ENCODE peak calls at places on chromosomes 6 and 20, in eight cellular contexts. G is GM06990; N is cardiac muscle cell; Z is tibial artery; J is fibroblast of mammary gland; I is CD8-positive, alpha-beta T cell; H is IMR-90; D is progenitor cell of endocrine pancreas. U is an unnamed sample.

GRCh38 chr6:42210551-42210950 is 7.1 kb downstream of the MRPS10 start:
- DNase-seq in G (no peak), N (no peak), Z (no peak), J (peak), I (no peak), H (no peak), D (no peak), U (no peak)

GRCh38 chr20:25178563-25179438 is 16.7 kb upstream of the ENTPD6 start:
- DNase-seq in G (no peak), N (peak), Z (peak), J (peak), I (no peak), H (peak), D (no peak), U (no peak)

GRCh38 chr6:127959869-127960268 is 59.0 kb upstream of the THEMIS start:
- DNase-seq in G (no peak), N (no peak), Z (no peak), J (no peak), I (no peak), H (no peak), D (no peak), U (no peak)

GRCh38 chr6:14721103-14721758 is 524.6 kb upstream of the JARID2 start:
- DNase-seq in G (no peak), N (peak), Z (no peak), J (no peak), I (no peak), H (peak), D (no peak), U (no peak)

GRCh38 chr6:168147205-168147738 is 68.3 kb upstream of the FRMD1 start:
- DNase-seq in G (no peak), N (no peak), Z (no peak), J (no peak), I (no peak), H (no peak), D (no peak), U (no peak)

GRCh38 chr20:32442630-32443029 is 84.5 kb downstream of the ASXL1 start:
- DNase-seq in G (no peak), N (no peak), Z (no peak), J (no peak), I (no peak), H (no peak), D (no peak), U (no peak)

GRCh38 chr6:86712039-86712438 is 225.3 kb upstream of the HTR1E start:
- DNase-seq in G (no peak), N (no peak), Z (no peak), J (no peak), I (no peak), H (no peak), D (no peak), U (no peak)

GRCh38 chr6:166862978-166863530 is 93.3 kb downstream of the RNASET2 start:
- DNase-seq in G (no peak), N (no peak), Z (no peak), J (no peak), I (no peak), H (no peak), D (no peak), U (no peak)

GRCh38 chr20:23087587-23088275 is 1.6 kb upstream of the CD93 start:
- DNase-seq in G (no peak), N (no peak), Z (no peak), J (no peak), I (no peak), H (no peak), D (no peak), U (no peak)

GRCh38 chr6:4253604-4254211 is 118.3 kb upstream of the ECI2 start:
- DNase-seq in G (no peak), N (no peak), Z (no peak), J (peak), I (no peak), H (peak), D (no peak), U (no peak)

GRCh38 chr20:2907519-2907918 is 34.2 kb downstream of the PTPRA start:
- DNase-seq in G (no peak), N (no peak), Z (no peak), J (no peak), I (no peak), H (peak), D (no peak), U (no peak)

GRCh38 chr6:14567031-14567430 is 449.5 kb downstream of the CD83 start:
- DNase-seq in G (no peak), N (no peak), Z (no peak), J (no peak), I (no peak), H (no peak), D (no peak), U (no peak)

GRCh38 chr6:48177786-48178185 is 66.8 kb upstream of the PTCHD4 start:
- DNase-seq in G (no peak), N (no peak), Z (no peak), J (peak), I (no peak), H (no peak), D (no peak), U (no peak)

GRCh38 chr6:120489941-120490340 is 844.3 kb downstream of the TBC1D32 start:
- DNase-seq in G (no peak), N (no peak), Z (no peak), J (no peak), I (no peak), H (no peak), D (no peak), U (no peak)

GRCh38 chr6:152669894-152670293 is 27.8 kb upstream of the MYCT1 start:
- DNase-seq in G (no peak), N (peak), Z (no peak), J (peak), I (no peak), H (peak), D (no peak), U (no peak)

GRCh38 chr6:74458536-74458935 is 747.3 kb downstream of the COL12A1 start:
- DNase-seq in G (no peak), N (no peak), Z (no peak), J (no peak), I (no peak), H (peak), D (no peak), U (no peak)

GRCh38 chr6:124466949-124467348 is 495.3 kb upstream of the RNF217 start:
- DNase-seq in G (no peak), N (no peak), Z (no peak), J (no peak), I (no peak), H (no peak), D (no peak), U (no peak)

GRCh38 chr20:33415948-33416347 is 14.6 kb upstream of the CDK5RAP1 start:
- DNase-seq in G (no peak), N (peak), Z (peak), J (peak), I (no peak), H (peak), D (no peak), U (no peak)

GRCh38 chr20:542777-543368 is 717 bp downstream of the CSNK2A1 start:
- DNase-seq in G (no peak), N (peak), Z (no peak), J (no peak), I (no peak), H (no peak), D (peak), U (no peak)

GRCh38 chr6:56364482-56365313 is 117.3 kb upstream of the COL21A1 start:
- DNase-seq in G (no peak), N (no peak), Z (no peak), J (peak), I (no peak), H (peak), D (no peak), U (no peak)

GRCh38 chr20:2387180-2387577 is 6.5 kb downstream of the TGM6 start:
- DNase-seq in G (no peak), N (peak), Z (no peak), J (peak), I (no peak), H (peak), D (peak), U (no peak)

GRCh38 chr6:127069659-127070279 is 48.7 kb upstream of the RSPO3 start:
- DNase-seq in G (no peak), N (peak), Z (no peak), J (peak), I (no peak), H (peak), D (no peak), U (no peak)

GRCh38 chr6:75376347-75377024 is 91.9 kb upstream of the TMEM30A start:
- DNase-seq in G (no peak), N (no peak), Z (no peak), J (peak), I (no peak), H (peak), D (no peak), U (no peak)

GRCh38 chr6:12969933-12970332 is 253.4 kb downstream of the PHACTR1 start:
- DNase-seq in G (no peak), N (no peak), Z (no peak), J (peak), I (no peak), H (no peak), D (no peak), U (no peak)

GRCh38 chr6:167893416-167893815 is 66.7 kb downstream of the AFDN start:
- DNase-seq in G (no peak), N (no peak), Z (no peak), J (peak), I (no peak), H (peak), D (no peak), U (no peak)

GRCh38 chr6:107823047-107823557 is 1.0 kb downstream of the SCML4 start:
- DNase-seq in G (peak), N (no peak), Z (no peak), J (no peak), I (peak), H (no peak), D (no peak), U (no peak)

GRCh38 chr20:44961868-44962267 is 1.7 kb upstream of the TOMM34 start:
- DNase-seq in G (no peak), N (no peak), Z (no peak), J (peak), I (no peak), H (peak), D (no peak), U (no peak)

GRCh38 chr20:59455392-59456341 is 148.7 kb upstream of the PHACTR3 start:
- DNase-seq in G (no peak), N (peak), Z (no peak), J (peak), I (no peak), H (peak), D (no peak), U (no peak)

GRCh38 chr20:49657118-49657901 is 56.4 kb downstream of the B4GALT5 start:
- DNase-seq in G (no peak), N (no peak), Z (peak), J (peak), I (no peak), H (peak), D (no peak), U (no peak)

GRCh38 chr6:100470721-100471120 is 6.0 kb upstream of the SIM1 start:
- DNase-seq in G (no peak), N (no peak), Z (no peak), J (no peak), I (no peak), H (no peak), D (no peak), U (no peak)

GRCh38 chr6:101921829-101922450 is 528.4 kb downstream of the GRIK2 start:
- DNase-seq in G (no peak), N (no peak), Z (no peak), J (no peak), I (no peak), H (no peak), D (no peak), U (no peak)

GRCh38 chr20:25293507-25293906 is 45.6 kb downstream of the PYGB start:
- DNase-seq in G (no peak), N (no peak), Z (no peak), J (no peak), I (no peak), H (no peak), D (no peak), U (no peak)

GRCh38 chr20:32762754-32763201 is 593 bp downstream of the DNMT3B start:
- DNase-seq in G (no peak), N (peak), Z (no peak), J (no peak), I (no peak), H (no peak), D (peak), U (no peak)

DNA sequence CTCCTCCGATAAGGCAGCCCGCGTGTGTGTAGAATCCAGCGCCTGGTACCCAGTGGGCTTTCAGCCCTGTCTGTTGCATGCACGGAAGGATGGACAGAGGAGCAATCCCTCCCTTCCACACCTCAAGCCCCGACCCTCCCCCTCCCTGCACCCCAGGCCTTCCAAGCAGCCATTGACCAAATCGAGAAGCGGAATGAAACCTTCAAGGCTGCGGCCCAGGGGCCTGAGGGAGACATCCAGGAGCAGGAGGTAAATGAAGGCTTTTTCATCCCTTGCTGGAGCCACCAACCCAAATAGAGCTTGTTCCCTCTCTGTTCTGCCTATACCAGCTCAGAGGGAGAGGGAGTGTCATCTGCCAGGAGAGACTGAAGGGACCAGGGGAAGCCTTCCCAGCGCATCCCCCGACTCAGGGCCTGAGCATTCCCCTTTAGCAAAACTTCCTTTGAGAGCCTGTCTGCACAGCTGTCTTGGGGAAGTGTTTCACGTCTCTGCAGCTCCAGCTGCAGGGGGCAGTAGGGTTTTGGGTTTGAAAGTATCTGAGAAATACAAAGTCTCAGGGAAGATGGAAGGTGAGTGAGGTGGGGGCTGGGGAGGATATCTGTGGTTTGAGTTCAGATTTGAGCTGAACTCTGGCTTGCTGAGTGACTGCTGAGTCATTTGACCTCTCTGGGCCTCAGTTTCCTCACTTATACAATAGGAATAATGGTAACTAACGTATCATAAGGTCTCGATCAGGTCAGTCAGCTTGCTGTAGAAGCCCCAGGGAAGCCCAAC is 16.1 kb downstream of the FGD2 start:
- DNase-seq in G (no peak), N (peak), Z (no peak), J (peak), I (peak), H (peak), D (no peak), U (no peak)
- TF ChIP-seq CTCF in G (no peak), N (peak), Z (no peak), J (peak), I (peak), H (peak), D (peak), U (no peak)

DNA sequence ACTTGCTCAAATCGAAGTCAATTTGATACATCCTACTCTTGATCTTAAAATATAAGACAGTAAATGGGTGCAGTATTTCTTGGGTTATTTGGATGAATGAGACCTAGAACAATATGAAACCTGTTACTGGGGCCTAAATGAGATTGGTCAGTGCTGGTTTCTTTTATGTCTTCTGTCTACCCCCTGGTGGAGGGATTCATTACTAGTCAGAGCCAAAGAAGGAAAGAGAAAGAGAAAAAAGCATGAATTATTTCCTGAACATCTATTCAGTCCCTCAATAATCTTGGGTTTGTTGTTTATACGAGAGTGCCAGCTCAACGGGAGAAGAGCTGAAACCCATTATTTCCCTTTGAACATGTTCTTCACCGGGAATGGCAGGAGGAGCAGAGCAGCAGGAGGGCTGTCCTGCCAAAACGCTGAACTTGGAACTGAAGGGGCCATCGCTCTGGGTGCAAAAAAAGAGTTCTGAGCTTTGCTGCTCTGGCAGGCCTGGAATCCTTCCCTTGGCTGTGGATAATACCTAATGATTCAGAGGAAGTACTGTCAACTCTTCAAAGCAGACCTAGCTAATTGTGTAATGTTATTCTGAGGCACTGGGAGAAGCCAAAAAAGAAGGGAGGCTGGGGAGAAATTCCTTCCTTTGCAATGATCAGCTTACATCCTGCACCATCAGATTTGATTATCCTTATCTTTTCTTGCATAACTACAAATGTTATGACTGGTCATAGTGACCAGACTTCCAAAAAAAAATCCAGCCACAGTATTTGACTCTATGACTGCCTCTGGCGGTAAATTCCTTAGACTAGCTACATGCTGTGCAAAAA is 72.0 kb downstream of the BLOC1S5 start:
- DNase-seq in G (peak), N (no peak), Z (peak), J (peak), I (no peak), H (peak), D (no peak), U (no peak)
- TF ChIP-seq CTCF in G (peak), N (peak), Z (peak), J (peak), I (no peak), H (peak), D (peak), U (no peak)

GRCh38 chr6:141303907-141304306 is 828.8 kb upstream of the GJE1 start:
- DNase-seq in G (no peak), N (no peak), Z (no peak), J (no peak), I (no peak), H (no peak), D (no peak), U (no peak)

GRCh38 chr6:141307309-141307998 is 825.3 kb upstream of the GJE1 start:
- DNase-seq in G (no peak), N (no peak), Z (no peak), J (no peak), I (no peak), H (no peak), D (no peak), U (no peak)

GRCh38 chr6:141313986-141314385 is 818.7 kb upstream of the GJE1 start:
- DNase-seq in G (no peak), N (no peak), Z (no peak), J (no peak), I (no peak), H (no peak), D (no peak), U (no peak)

DNA sequence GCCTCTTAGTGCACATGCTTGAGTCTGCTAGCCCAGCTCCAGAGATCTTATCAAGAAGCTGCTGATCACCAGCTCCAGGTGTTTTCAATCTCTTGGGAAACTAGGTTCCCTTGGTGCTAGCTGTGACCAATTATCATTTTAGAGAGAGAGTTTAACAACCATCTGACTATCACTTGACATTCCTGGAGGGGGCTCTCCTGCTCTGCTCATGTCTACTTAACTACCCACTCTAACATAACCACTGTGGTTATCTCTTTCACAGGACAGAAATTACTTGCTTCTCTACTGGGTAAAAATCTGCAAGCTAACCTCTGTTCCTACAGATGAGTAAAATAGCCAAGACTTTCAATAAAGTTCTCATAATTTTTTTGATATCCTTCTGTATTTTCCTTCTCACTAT is 823.4 kb upstream of the GJE1 start:
- DNase-seq in G (no peak), N (no peak), Z (no peak), J (peak), I (no peak), H (no peak), D (no peak), U (no peak)
- TF ChIP-seq CTCF in G (peak), N (no peak), Z (no peak), J (peak), I (no peak), H (no peak), D (no peak), U (no peak)

GRCh38 chr6:16228709-16229665 is 9.4 kb upstream of the GMPR start:
- DNase-seq in G (no peak), N (no peak), Z (no peak), J (no peak), I (no peak), H (no peak), D (no peak), U (no peak)
- TF ChIP-seq CTCF in G (no peak), N (no peak), Z (no peak), J (no peak), I (no peak), H (no peak), D (no peak), U (no peak)

DNA sequence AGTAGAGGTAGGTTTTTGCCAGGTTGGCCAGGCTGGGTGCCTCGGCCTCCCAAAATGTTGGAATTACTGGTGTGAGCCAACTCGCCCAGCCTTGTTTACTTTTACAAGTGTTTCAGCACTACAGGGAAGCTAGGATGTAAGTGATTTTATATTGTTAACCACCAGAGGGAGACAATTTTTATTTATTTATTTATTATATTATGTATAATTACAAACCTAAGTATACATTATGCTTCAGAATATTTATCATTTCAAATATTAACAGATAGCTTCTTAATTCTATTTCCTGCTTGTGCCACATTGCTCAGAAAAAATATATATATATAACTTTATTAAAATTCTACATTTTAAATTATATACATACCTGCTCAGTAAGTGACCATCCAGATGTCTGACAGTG is 9.8 kb downstream of the MMUT start:
- DNase-seq in G (no peak), N (peak), Z (no peak), J (no peak), I (no peak), H (no peak), D (no peak), U (no peak)
- TF ChIP-seq CTCF in G (no peak), N (peak), Z (no peak), J (peak), I (peak), H (peak), D (peak), U (no peak)